ENCODE peak calls at places on chromosomes 6 and 20, in eight cellular contexts. B is stimulated activated CD4-positive, alpha-beta T cell treated with anti-CD3 and anti-CD28 coated beads, Interleukin-1b, Interleukin-23, amount 100 ng/mL, for 24 hours; U is neuronal stem cell; K is naive thymus-derived CD4-positive, alpha-beta T cell; N is HAP-1; Q is NCI-H2171 treated with DMSO at 0.1 percent for 48 hours; Y is iPS-NIHi11; O is sigmoid colon. W is an unnamed sample.

GRCh38 chr6:124148225-124148624 is 344.6 kb downstream of the NKAIN2 start:
- DNase-seq in Y (no peak), O (no peak), Q (no peak), K (no peak), U (no peak), B (no peak), N (no peak), W (no peak)

GRCh38 chr20:10876558-10876957 is 202.8 kb upstream of the JAG1 start:
- DNase-seq in Q (no peak), B (no peak), K (no peak), Y (no peak), U (no peak), N (no peak), O (no peak), W (no peak)

GRCh38 chr6:147900191-147900830 is 391.8 kb downstream of the SAMD5 start:
- DNase-seq in Y (no peak), N (no peak), O (no peak), B (no peak), K (no peak), Q (peak), U (no peak), W (no peak)

GRCh38 chr6:82205793-82206425 is 41.6 kb downstream of the IBTK start:
- DNase-seq in K (no peak), B (no peak), N (no peak), Y (no peak), U (no peak), Q (no peak), O (no peak), W (no peak)

GRCh38 chr20:48703511-48704219 is 124.1 kb downstream of the PREX1 start:
- DNase-seq in O (peak), Y (no peak), Q (peak), K (no peak), B (no peak), N (no peak), U (no peak), W (peak)

GRCh38 chr6:113854531-113855499 is 2.3 kb upstream of the MARCKS start:
- DNase-seq in K (no peak), B (no peak), U (peak), Y (peak), N (peak), O (peak), Q (peak), W (peak)

GRCh38 chr6:6781172-6781876 is 192.8 kb downstream of the LY86 start:
- DNase-seq in N (no peak), K (no peak), Y (peak), B (no peak), O (no peak), U (no peak), Q (peak), W (no peak)

GRCh38 chr6:35046862-35047261 is 94.3 kb downstream of the TCP11 start:
- DNase-seq in N (no peak), U (no peak), K (no peak), Y (no peak), Q (peak), O (no peak), B (no peak), W (no peak)

GRCh38 chr20:43833511-43834395 is 80.9 kb upstream of the TOX2 start:
- DNase-seq in Q (no peak), B (no peak), U (no peak), N (no peak), Y (no peak), K (no peak), O (peak), W (no peak)

W was measured in spleen.